ENCODE peak calls at places on chromosomes 6 and 20, in four cellular contexts. One of them, this sample, is unnamed.

GRCh38 chr20:35648836-35649235 is 15.9 kb downstream of the CPNE1 start:
- DNase-seq in IMR-90: peak
- DNase-seq in naive B cell: no peak
- DNase-seq in NCI-H748 treated with DMSO at 0.1 percent for 48 hours: no peak
- DNase-seq in this sample: no peak

GRCh38 chr6:2376429-2377355 is 131.3 kb upstream of the GMDS start:
- DNase-seq in IMR-90: peak
- DNase-seq in naive B cell: no peak
- DNase-seq in NCI-H748 treated with DMSO at 0.1 percent for 48 hours: no peak
- DNase-seq in this sample: peak

GRCh38 chr6:152571863-152572394 is 65.2 kb downstream of the SYNE1 start:
- DNase-seq in IMR-90: no peak
- DNase-seq in naive B cell: no peak
- DNase-seq in NCI-H748 treated with DMSO at 0.1 percent for 48 hours: no peak
- DNase-seq in this sample: no peak

GRCh38 chr6:12203001-12203400 is 87.2 kb upstream of the EDN1 start:
- DNase-seq in IMR-90: peak
- DNase-seq in naive B cell: no peak
- DNase-seq in NCI-H748 treated with DMSO at 0.1 percent for 48 hours: no peak
- DNase-seq in this sample: peak

GRCh38 chr20:49161428-49162152 is 26.5 kb downstream of the STAU1 start:
- DNase-seq in IMR-90: no peak
- DNase-seq in naive B cell: no peak
- DNase-seq in NCI-H748 treated with DMSO at 0.1 percent for 48 hours: no peak
- DNase-seq in this sample: no peak

GRCh38 chr20:13251556-13251955 is 30.5 kb downstream of the ISM1 start:
- DNase-seq in IMR-90: no peak
- DNase-seq in naive B cell: no peak
- DNase-seq in NCI-H748 treated with DMSO at 0.1 percent for 48 hours: no peak
- DNase-seq in this sample: no peak

GRCh38 chr6:31114540-31114876 is at the start of gene PSORS1C1:
- DNase-seq in IMR-90: peak
- DNase-seq in naive B cell: no peak
- DNase-seq in NCI-H748 treated with DMSO at 0.1 percent for 48 hours: no peak
- DNase-seq in this sample: peak

GRCh38 chr20:51507357-51508036 is 35.0 kb downstream of the NFATC2 start:
- DNase-seq in IMR-90: no peak
- DNase-seq in naive B cell: no peak
- DNase-seq in NCI-H748 treated with DMSO at 0.1 percent for 48 hours: no peak
- DNase-seq in this sample: no peak

GRCh38 chr6:8674088-8674487 is 238.7 kb upstream of the SLC35B3 start:
- DNase-seq in IMR-90: no peak
- DNase-seq in naive B cell: peak
- DNase-seq in NCI-H748 treated with DMSO at 0.1 percent for 48 hours: no peak
- DNase-seq in this sample: no peak

GRCh38 chr20:10665791-10666190 is 8.0 kb downstream of the JAG1 start:
- DNase-seq in IMR-90: peak
- DNase-seq in naive B cell: no peak
- DNase-seq in NCI-H748 treated with DMSO at 0.1 percent for 48 hours: no peak
- DNase-seq in this sample: no peak

GRCh38 chr6:56259682-56260081 is 12.3 kb upstream of the COL21A1 start:
- DNase-seq in IMR-90: peak
- DNase-seq in naive B cell: no peak
- DNase-seq in NCI-H748 treated with DMSO at 0.1 percent for 48 hours: peak
- DNase-seq in this sample: peak

GRCh38 chr6:41191569-41191968 is 9.4 kb downstream of the TREML2 start:
- DNase-seq in IMR-90: no peak
- DNase-seq in naive B cell: no peak
- DNase-seq in NCI-H748 treated with DMSO at 0.1 percent for 48 hours: no peak
- DNase-seq in this sample: peak

GRCh38 chr6:152225231-152225934 is 411.8 kb downstream of the SYNE1 start:
- DNase-seq in IMR-90: peak
- DNase-seq in naive B cell: no peak
- DNase-seq in NCI-H748 treated with DMSO at 0.1 percent for 48 hours: no peak
- DNase-seq in this sample: peak

GRCh38 chr6:149471801-149472200 is 13.0 kb downstream of the ZC3H12D start:
- DNase-seq in IMR-90: no peak
- DNase-seq in naive B cell: no peak
- DNase-seq in NCI-H748 treated with DMSO at 0.1 percent for 48 hours: no peak
- DNase-seq in this sample: no peak

GRCh38 chr6:168939771-168940170 is 313.9 kb downstream of the THBS2 start:
- DNase-seq in IMR-90: no peak
- DNase-seq in naive B cell: no peak
- DNase-seq in NCI-H748 treated with DMSO at 0.1 percent for 48 hours: no peak
- DNase-seq in this sample: no peak

GRCh38 chr6:167858086-167858591 is 31.4 kb downstream of the AFDN start:
- DNase-seq in IMR-90: peak
- DNase-seq in naive B cell: no peak
- DNase-seq in NCI-H748 treated with DMSO at 0.1 percent for 48 hours: no peak
- DNase-seq in this sample: peak

GRCh38 chr6:157240059-157240959 is 83.0 kb downstream of the TMEM242 start:
- DNase-seq in IMR-90: peak
- DNase-seq in naive B cell: no peak
- DNase-seq in NCI-H748 treated with DMSO at 0.1 percent for 48 hours: peak
- DNase-seq in this sample: peak

GRCh38 chr20:38155811-38156210 is 9.3 kb downstream of the TGM2 start:
- DNase-seq in IMR-90: no peak
- DNase-seq in naive B cell: no peak
- DNase-seq in NCI-H748 treated with DMSO at 0.1 percent for 48 hours: no peak
- DNase-seq in this sample: no peak

GRCh38 chr6:45584127-45584526 is 206.4 kb upstream of the SUPT3H start:
- DNase-seq in IMR-90: no peak
- DNase-seq in naive B cell: no peak
- DNase-seq in NCI-H748 treated with DMSO at 0.1 percent for 48 hours: no peak
- DNase-seq in this sample: no peak

GRCh38 chr6:121531658-121532167 is 96.3 kb downstream of the GJA1 start:
- DNase-seq in IMR-90: no peak
- DNase-seq in naive B cell: no peak
- DNase-seq in NCI-H748 treated with DMSO at 0.1 percent for 48 hours: peak
- DNase-seq in this sample: no peak

GRCh38 chr6:38080889-38081288 is 261.4 kb downstream of the ZFAND3 start:
- DNase-seq in IMR-90: no peak
- DNase-seq in naive B cell: no peak
- DNase-seq in NCI-H748 treated with DMSO at 0.1 percent for 48 hours: no peak
- DNase-seq in this sample: peak

GRCh38 chr6:14887181-14887580 is 358.7 kb upstream of the JARID2 start:
- DNase-seq in IMR-90: no peak
- DNase-seq in naive B cell: no peak
- DNase-seq in NCI-H748 treated with DMSO at 0.1 percent for 48 hours: no peak
- DNase-seq in this sample: no peak